ENCODE peak calls at places on chromosomes 13 and 19, in nine cellular contexts. P is fibroblast of lung; C is AG10803; M is GM06990; A is CD4-positive, alpha-beta T cell; D is right atrium auricular region; Y is midbrain; Z is Right ventricle myocardium superior; J is NCI-H2029. Q is an unnamed sample.

GRCh38 chr13:69565334-69565733 is 542.3 kb upstream of the ATXN8OS start:
- DNase-seq in P (peak), C (no peak), M (no peak), A (no peak), D (no peak), Y (no peak), Z (no peak), J (no peak), Q (no peak)

GRCh38 chr13:113646376-113646775 is 11.6 kb downstream of the ATP4B start:
- DNase-seq in P (no peak), C (no peak), M (no peak), A (no peak), D (no peak), Y (no peak), Z (no peak), J (no peak), Q (no peak)

GRCh38 chr19:46413262-46414031 is at the start of gene CCDC8:
- DNase-seq in P (peak), C (peak), M (no peak), A (no peak), D (peak), Y (peak), Z (peak), J (no peak), Q (no peak)

GRCh38 chr13:36096411-36097184 is 34.6 kb downstream of the DCLK1 start:
- DNase-seq in P (peak), C (no peak), M (no peak), A (no peak), D (no peak), Y (no peak), Z (no peak), J (no peak), Q (no peak)

GRCh38 chr19:42468273-42468796 is 25.6 kb upstream of the CXCL17 start:
- DNase-seq in P (peak), C (peak), M (no peak), A (no peak), D (no peak), Y (no peak), Z (no peak), J (no peak), Q (no peak)

GRCh38 chr13:84933797-84934196 is 865.4 kb downstream of the SLITRK6 start:
- DNase-seq in P (no peak), C (no peak), M (no peak), A (no peak), D (no peak), Y (no peak), Z (no peak), J (no peak), Q (no peak)

GRCh38 chr19:6048808-6049405 is 61.4 kb downstream of the RFX2 start:
- DNase-seq in P (peak), C (peak), M (peak), A (peak), D (peak), Y (peak), Z (peak), J (peak), Q (peak)

GRCh38 chr13:25752957-25753540 is 298.8 kb downstream of the SHISA2 start:
- DNase-seq in P (peak), C (peak), M (no peak), A (no peak), D (peak), Y (no peak), Z (peak), J (peak), Q (no peak)

GRCh38 chr19:12769689-12770088 is 5.7 kb downstream of the HOOK2 start:
- DNase-seq in P (no peak), C (no peak), M (no peak), A (peak), D (no peak), Y (no peak), Z (no peak), J (no peak), Q (peak)

GRCh38 chr19:46369817-46370216 is 22.9 kb downstream of the PPP5C start:
- DNase-seq in P (no peak), C (no peak), M (no peak), A (no peak), D (no peak), Y (no peak), Z (no peak), J (no peak), Q (no peak)

GRCh38 chr19:56837892-56838679 is 2.4 kb downstream of the PEG3 start:
- DNase-seq in P (no peak), C (no peak), M (no peak), A (no peak), D (peak), Y (peak), Z (peak), J (no peak), Q (peak)

GRCh38 chr13:50745542-50745941 is 98.0 kb downstream of the DLEU7 start:
- DNase-seq in P (no peak), C (no peak), M (no peak), A (no peak), D (no peak), Y (no peak), Z (no peak), J (no peak), Q (no peak)

GRCh38 chr19:42497492-42498226 is 30.6 kb downstream of the CEACAM1 start:
- DNase-seq in P (no peak), C (no peak), M (peak), A (no peak), D (no peak), Y (no peak), Z (no peak), J (no peak), Q (no peak)

GRCh38 chr19:29966594-29967249 is 24.7 kb downstream of the URI1 start:
- DNase-seq in P (peak), C (peak), M (peak), A (no peak), D (no peak), Y (peak), Z (no peak), J (no peak), Q (no peak)